ENCODE peak calls at places on chromosome 10, in nine cellular contexts. M is stimulated activated CD4-positive, alpha-beta T cell treated with anti-CD3 and anti-CD28 coated beads, Interleukin-1b, Interleukin-23, amount 100 ng/mL, for 1 hour; G is T-helper 1 cell; W is AG10803; B is naive B cell; L is effector memory CD8-positive, alpha-beta T cell; E is A673; T is fibroblast of the conjunctiva; Q is heart left ventricle. V is an unnamed sample.

GRCh38 chr10:112953760-112954159 is 3.7 kb downstream of the TCF7L2 start:
- DNase-seq in B (no peak), W (peak), M (no peak), L (no peak), E (no peak), G (no peak), T (no peak), Q (no peak), V (no peak)

GRCh38 chr10:131261890-131262289 is 49.6 kb downstream of the TCERG1L start:
- DNase-seq in W (no peak), G (no peak), B (no peak), T (no peak), Q (no peak), M (no peak), L (no peak), E (no peak), V (no peak)

GRCh38 chr10:100357073-100357858 is 10.2 kb downstream of the SCD start:
- DNase-seq in G (no peak), L (no peak), E (no peak), W (no peak), M (no peak), Q (no peak), B (no peak), T (no peak), V (no peak)

GRCh38 chr10:79044846-79045245 is 23.9 kb upstream of the ZMIZ1 start:
- DNase-seq in G (no peak), M (no peak), T (no peak), E (no peak), B (no peak), Q (peak), L (no peak), W (no peak), V (no peak)

GRCh38 chr10:51960494-51960895 is 261.1 kb upstream of the CSTF2T start:
- DNase-seq in G (no peak), M (no peak), B (peak), W (peak), E (peak), L (no peak), T (peak), Q (no peak), V (peak)

GRCh38 chr10:90148121-90148855 is 446.9 kb downstream of the KIF20B start:
- DNase-seq in Q (no peak), M (no peak), T (peak), B (no peak), E (peak), G (no peak), W (no peak), L (no peak), V (no peak)

GRCh38 chr10:103433858-103434257 is 18.3 kb downstream of the CALHM2 start:
- DNase-seq in T (no peak), B (no peak), G (no peak), W (peak), L (no peak), E (no peak), M (no peak), Q (peak), V (no peak)

GRCh38 chr10:133180915-133181639 is 21.1 kb downstream of the KNDC1 start:
- DNase-seq in B (no peak), T (no peak), G (no peak), E (no peak), W (no peak), L (no peak), Q (peak), M (no peak), V (no peak)

GRCh38 chr10:48234807-48235206 is 39.7 kb downstream of the FRMPD2 start:
- DNase-seq in B (no peak), E (no peak), Q (no peak), T (no peak), L (no peak), W (no peak), G (no peak), M (no peak), V (no peak)

GRCh38 chr10:92914478-92915066 is 66.3 kb downstream of the EXOC6 start:
- DNase-seq in B (peak), L (peak), W (peak), T (peak), E (peak), G (peak), M (peak), Q (peak), V (peak)

GRCh38 chr10:97781541-97782331 is 9.9 kb upstream of the SFRP5 start:
- DNase-seq in W (no peak), T (no peak), G (peak), L (no peak), M (no peak), B (no peak), E (no peak), Q (peak), V (no peak)

GRCh38 chr10:114547466-114547865 is 110.6 kb downstream of the ABLIM1 start:
- DNase-seq in L (no peak), Q (no peak), M (no peak), T (no peak), B (no peak), W (no peak), G (no peak), E (no peak), V (no peak)

GRCh38 chr10:11015371-11015934 is 2.2 kb upstream of the CELF2 start:
- DNase-seq in B (no peak), L (no peak), W (no peak), G (no peak), M (no peak), T (no peak), Q (no peak), E (no peak), V (no peak)

GRCh38 chr10:132396495-132397035 is 435 bp upstream of the PWWP2B start:
- DNase-seq in T (no peak), Q (peak), B (peak), M (no peak), E (peak), G (peak), W (peak), L (peak), V (peak)

GRCh38 chr10:28674782-28675181 is 2.5 kb upstream of the BAMBI start:
- DNase-seq in W (no peak), Q (no peak), L (no peak), B (no peak), T (no peak), M (no peak), G (no peak), E (no peak), V (no peak)

GRCh38 chr10:43138757-43139241 is 554 bp downstream of the CSGALNACT2 start:
- DNase-seq in W (peak), T (no peak), B (peak), G (peak), L (peak), E (peak), M (no peak), Q (no peak), V (peak)

GRCh38 chr10:114504769-114505579 is 100.7 kb upstream of the AFAP1L2 start:
- DNase-seq in T (peak), B (no peak), G (no peak), Q (peak), W (peak), L (no peak), M (no peak), E (peak), V (peak)

GRCh38 chr10:59311025-59311424 is 51.3 kb downstream of the FAM13C start:
- DNase-seq in B (no peak), Q (no peak), E (no peak), T (no peak), M (no peak), G (no peak), L (no peak), W (no peak), V (no peak)

GRCh38 chr10:129168660-129169059 is 298.4 kb upstream of the MGMT start:
- DNase-seq in M (no peak), T (no peak), G (no peak), B (no peak), W (no peak), L (no peak), E (no peak), Q (no peak), V (no peak)

GRCh38 chr10:73416571-73416970 is 2.7 kb upstream of the ANXA7 start:
- DNase-seq in B (no peak), W (no peak), L (no peak), T (no peak), G (no peak), E (no peak), Q (no peak), M (no peak), V (no peak)

GRCh38 chr10:131461093-131461492 is 149.6 kb upstream of the TCERG1L start:
- DNase-seq in G (no peak), Q (no peak), E (no peak), M (no peak), L (no peak), W (no peak), B (no peak), T (no peak), V (no peak)

GRCh38 chr10:60237977-60238376 is 151.7 kb downstream of the ANK3 start:
- DNase-seq in T (no peak), E (no peak), L (no peak), W (peak), B (no peak), M (no peak), Q (no peak), G (no peak), V (peak)

GRCh38 chr10:5910323-5911100 is 20.5 kb downstream of the FBH1 start:
- DNase-seq in T (no peak), M (no peak), W (no peak), B (no peak), G (no peak), Q (peak), E (no peak), L (no peak), V (no peak)

GRCh38 chr10:48551796-48552591 is 52.9 kb downstream of the ARHGAP22 start:
- DNase-seq in T (peak), L (no peak), B (peak), Q (peak), W (peak), E (peak), M (no peak), G (no peak), V (peak)

GRCh38 chr10:70578371-70578947 is 24.1 kb downstream of the PRF1 start:
- DNase-seq in M (no peak), L (peak), B (no peak), W (peak), T (no peak), E (no peak), Q (no peak), G (peak), V (no peak)

GRCh38 chr10:123331438-123331837 is 177.2 kb downstream of the BUB3 start:
- DNase-seq in M (no peak), T (no peak), L (no peak), B (no peak), E (no peak), W (no peak), G (no peak), Q (no peak), V (no peak)